ENCODE peak calls at places on chromosomes 12 and 14, in four cellular contexts. K, V, A and G are unnamed samples.

GRCh38 chr14:55938249-55938791 is 179.9 kb upstream of the PELI2 start:
- DNase-seq in K (peak), V (no peak), A (no peak), G (no peak)

GRCh38 chr12:55025508-55025907 is 5.7 kb downstream of the NEUROD4 start:
- DNase-seq in K (no peak), V (no peak), A (no peak), G (no peak)

GRCh38 chr14:36835145-36835544 is 173.5 kb downstream of the PAX9 start:
- DNase-seq in K (no peak), V (no peak), A (no peak), G (no peak)

GRCh38 chr12:96473394-96474093 is 15.8 kb upstream of the CFAP54 start:
- DNase-seq in K (no peak), V (no peak), A (no peak), G (no peak)

GRCh38 chr14:71554323-71554722 is 377.9 kb upstream of the RGS6 start:
- DNase-seq in K (no peak), V (no peak), A (no peak), G (no peak)

GRCh38 chr14:51828017-51828797 is 32.2 kb upstream of the GNG2 start:
- DNase-seq in K (peak), V (peak), A (peak), G (no peak)

GRCh38 chr12:6200266-6201198 is at the start of gene CD9:
- DNase-seq in K (peak), V (peak), A (peak), G (peak)

GRCh38 chr12:3533703-3534386 is 42.8 kb downstream of the PRMT8 start:
- DNase-seq in K (no peak), V (no peak), A (no peak), G (peak)

GRCh38 chr12:44046732-44047417 is 211.0 kb downstream of the TMEM117 start:
- DNase-seq in K (no peak), V (no peak), A (no peak), G (no peak)
- H3K4me3 ChIP-seq in K (no peak), V (no peak), A (no peak), G (no peak)

GRCh38 chr14:31142455-31143087 is 65.0 kb downstream of the HECTD1 start:
- DNase-seq in K (no peak), V (no peak), A (no peak), G (no peak)

GRCh38 chr14:31138301-31138700 is 69.3 kb downstream of the HECTD1 start:
- DNase-seq in K (no peak), V (no peak), A (no peak), G (peak)

GRCh38 chr14:31137214-31137889 is 70.2 kb downstream of the HECTD1 start:
- DNase-seq in K (peak), V (no peak), A (no peak), G (no peak)

GRCh38 chr14:31139301-31139847 is 68.2 kb downstream of the HECTD1 start:
- DNase-seq in K (no peak), V (no peak), A (no peak), G (no peak)
- TF ChIP-seq CTCF in K (no peak), V (no peak), A (no peak), G (no peak)

GRCh38 chr14:89619616-89620273 is 202.7 kb upstream of the FOXN3 start:
- DNase-seq in K (no peak), V (no peak), A (no peak), G (no peak)
- H3K4me3 ChIP-seq in K (peak), V (peak), A (no peak), G (peak)

GRCh38 chr12:21169878-21170472 is 39.0 kb downstream of the SLCO1B1 start:
- DNase-seq in K (peak), V (peak), A (no peak), G (peak)
- TF ChIP-seq CTCF in K (peak), V (peak), A (peak), G (peak)